ENCODE peak calls at places on chromosomes 4 and X, in six cellular contexts. One of them, this sample, is unnamed.

GRCh38 chr4:86482851-86483490 is 111.1 kb upstream of the PTPN13 start:
- DNase-seq in stimulated activated CD4-positive, alpha-beta T cell treated with anti-CD3 and anti-CD28 coated beads, Interleukin-4, amount 100 ng/mL, for 4 hours: no peak
- DNase-seq in neural crest cell: peak
- DNase-seq in cardiac septum: no peak
- DNase-seq in GM04504: no peak
- DNase-seq in GM20000: no peak
- DNase-seq in this sample: no peak

GRCh38 chr4:47863486-47863885 is 25.6 kb upstream of the CORIN start:
- DNase-seq in stimulated activated CD4-positive, alpha-beta T cell treated with anti-CD3 and anti-CD28 coated beads, Interleukin-4, amount 100 ng/mL, for 4 hours: no peak
- DNase-seq in neural crest cell: no peak
- DNase-seq in cardiac septum: no peak
- DNase-seq in GM04504: no peak
- DNase-seq in GM20000: no peak
- DNase-seq in this sample: no peak

GRCh38 chr4:106898621-106899230 is 137.4 kb downstream of the DKK2 start:
- DNase-seq in stimulated activated CD4-positive, alpha-beta T cell treated with anti-CD3 and anti-CD28 coated beads, Interleukin-4, amount 100 ng/mL, for 4 hours: no peak
- DNase-seq in neural crest cell: peak
- DNase-seq in cardiac septum: no peak
- DNase-seq in GM04504: peak
- DNase-seq in GM20000: peak
- DNase-seq in this sample: no peak

GRCh38 chr4:85543832-85544231 is 68.9 kb downstream of the ARHGAP24 start:
- DNase-seq in stimulated activated CD4-positive, alpha-beta T cell treated with anti-CD3 and anti-CD28 coated beads, Interleukin-4, amount 100 ng/mL, for 4 hours: no peak
- DNase-seq in neural crest cell: no peak
- DNase-seq in cardiac septum: no peak
- DNase-seq in GM04504: peak
- DNase-seq in GM20000: no peak
- DNase-seq in this sample: no peak

GRCh38 chrX:118773782-118774181 is 46.4 kb downstream of the IL13RA1 start:
- DNase-seq in stimulated activated CD4-positive, alpha-beta T cell treated with anti-CD3 and anti-CD28 coated beads, Interleukin-4, amount 100 ng/mL, for 4 hours: no peak
- DNase-seq in neural crest cell: no peak
- DNase-seq in cardiac septum: no peak
- DNase-seq in GM04504: no peak
- DNase-seq in GM20000: no peak
- DNase-seq in this sample: no peak

GRCh38 chr4:79917246-79917645 is 155.8 kb downstream of the ANTXR2 start:
- DNase-seq in stimulated activated CD4-positive, alpha-beta T cell treated with anti-CD3 and anti-CD28 coated beads, Interleukin-4, amount 100 ng/mL, for 4 hours: peak
- DNase-seq in neural crest cell: no peak
- DNase-seq in cardiac septum: no peak
- DNase-seq in GM04504: peak
- DNase-seq in GM20000: peak
- DNase-seq in this sample: no peak

GRCh38 chr4:20251796-20252655 is at the start of gene SLIT2:
- DNase-seq in stimulated activated CD4-positive, alpha-beta T cell treated with anti-CD3 and anti-CD28 coated beads, Interleukin-4, amount 100 ng/mL, for 4 hours: peak
- DNase-seq in neural crest cell: peak
- DNase-seq in cardiac septum: peak
- DNase-seq in GM04504: peak
- DNase-seq in GM20000: peak
- DNase-seq in this sample: peak

GRCh38 chr4:142402925-142403324 is 443.2 kb downstream of the INPP4B start:
- DNase-seq in stimulated activated CD4-positive, alpha-beta T cell treated with anti-CD3 and anti-CD28 coated beads, Interleukin-4, amount 100 ng/mL, for 4 hours: no peak
- DNase-seq in neural crest cell: no peak
- DNase-seq in cardiac septum: no peak
- DNase-seq in GM04504: no peak
- DNase-seq in GM20000: no peak
- DNase-seq in this sample: no peak

GRCh38 chrX:38558681-38559080 is 2.7 kb upstream of the TSPAN7 start:
- DNase-seq in stimulated activated CD4-positive, alpha-beta T cell treated with anti-CD3 and anti-CD28 coated beads, Interleukin-4, amount 100 ng/mL, for 4 hours: no peak
- DNase-seq in neural crest cell: no peak
- DNase-seq in cardiac septum: no peak
- DNase-seq in GM04504: no peak
- DNase-seq in GM20000: no peak
- DNase-seq in this sample: no peak

GRCh38 chr4:113437124-113437523 is 324.4 kb downstream of the CAMK2D start:
- DNase-seq in stimulated activated CD4-positive, alpha-beta T cell treated with anti-CD3 and anti-CD28 coated beads, Interleukin-4, amount 100 ng/mL, for 4 hours: no peak
- DNase-seq in neural crest cell: no peak
- DNase-seq in cardiac septum: no peak
- DNase-seq in GM04504: no peak
- DNase-seq in GM20000: no peak
- DNase-seq in this sample: no peak

GRCh38 chrX:84729809-84730208 is 227.6 kb upstream of the HDX start:
- DNase-seq in stimulated activated CD4-positive, alpha-beta T cell treated with anti-CD3 and anti-CD28 coated beads, Interleukin-4, amount 100 ng/mL, for 4 hours: no peak
- DNase-seq in neural crest cell: peak
- DNase-seq in cardiac septum: no peak
- DNase-seq in GM04504: peak
- DNase-seq in GM20000: peak
- DNase-seq in this sample: no peak

GRCh38 chrX:4805559-4805958 is 1092.1 kb upstream of the PRKX start:
- DNase-seq in stimulated activated CD4-positive, alpha-beta T cell treated with anti-CD3 and anti-CD28 coated beads, Interleukin-4, amount 100 ng/mL, for 4 hours: no peak
- DNase-seq in neural crest cell: no peak
- DNase-seq in cardiac septum: no peak
- DNase-seq in GM04504: no peak
- DNase-seq in GM20000: no peak
- DNase-seq in this sample: no peak

GRCh38 chr4:1285790-1286553 is 3.7 kb upstream of the MAEA start:
- DNase-seq in stimulated activated CD4-positive, alpha-beta T cell treated with anti-CD3 and anti-CD28 coated beads, Interleukin-4, amount 100 ng/mL, for 4 hours: no peak
- DNase-seq in neural crest cell: no peak
- DNase-seq in cardiac septum: no peak
- DNase-seq in GM04504: no peak
- DNase-seq in GM20000: peak
- DNase-seq in this sample: no peak

GRCh38 chr4:176790398-176790797 is 2.3 kb downstream of the VEGFC start:
- DNase-seq in stimulated activated CD4-positive, alpha-beta T cell treated with anti-CD3 and anti-CD28 coated beads, Interleukin-4, amount 100 ng/mL, for 4 hours: no peak
- DNase-seq in neural crest cell: no peak
- DNase-seq in cardiac septum: no peak
- DNase-seq in GM04504: no peak
- DNase-seq in GM20000: no peak
- DNase-seq in this sample: no peak

GRCh38 chrX:34624416-34624815 is 32.7 kb downstream of the TMEM47 start:
- DNase-seq in stimulated activated CD4-positive, alpha-beta T cell treated with anti-CD3 and anti-CD28 coated beads, Interleukin-4, amount 100 ng/mL, for 4 hours: no peak
- DNase-seq in neural crest cell: no peak
- DNase-seq in cardiac septum: no peak
- DNase-seq in GM04504: no peak
- DNase-seq in GM20000: no peak
- DNase-seq in this sample: no peak

GRCh38 chr4:186227221-186227620 is at the start of gene KLKB1:
- DNase-seq in stimulated activated CD4-positive, alpha-beta T cell treated with anti-CD3 and anti-CD28 coated beads, Interleukin-4, amount 100 ng/mL, for 4 hours: no peak
- DNase-seq in neural crest cell: no peak
- DNase-seq in cardiac septum: no peak
- DNase-seq in GM04504: no peak
- DNase-seq in GM20000: no peak
- DNase-seq in this sample: no peak

GRCh38 chr4:48968814-48969213 is 17.3 kb upstream of the CWH43 start:
- DNase-seq in stimulated activated CD4-positive, alpha-beta T cell treated with anti-CD3 and anti-CD28 coated beads, Interleukin-4, amount 100 ng/mL, for 4 hours: no peak
- DNase-seq in neural crest cell: no peak
- DNase-seq in cardiac septum: no peak
- DNase-seq in GM04504: peak
- DNase-seq in GM20000: no peak
- DNase-seq in this sample: no peak

GRCh38 chrX:9342581-9343051 is 122.2 kb upstream of the TBL1X start:
- DNase-seq in stimulated activated CD4-positive, alpha-beta T cell treated with anti-CD3 and anti-CD28 coated beads, Interleukin-4, amount 100 ng/mL, for 4 hours: peak
- DNase-seq in neural crest cell: peak
- DNase-seq in cardiac septum: peak
- DNase-seq in GM04504: peak
- DNase-seq in GM20000: no peak
- DNase-seq in this sample: peak

GRCh38 chrX:136141569-136141968 is 5.8 kb upstream of the FHL1 start:
- DNase-seq in stimulated activated CD4-positive, alpha-beta T cell treated with anti-CD3 and anti-CD28 coated beads, Interleukin-4, amount 100 ng/mL, for 4 hours: no peak
- DNase-seq in neural crest cell: no peak
- DNase-seq in cardiac septum: no peak
- DNase-seq in GM04504: no peak
- DNase-seq in GM20000: no peak
- DNase-seq in this sample: no peak

GRCh38 chr4:17055788-17056187 is 157.3 kb upstream of the LDB2 start:
- DNase-seq in stimulated activated CD4-positive, alpha-beta T cell treated with anti-CD3 and anti-CD28 coated beads, Interleukin-4, amount 100 ng/mL, for 4 hours: no peak
- DNase-seq in neural crest cell: no peak
- DNase-seq in cardiac septum: no peak
- DNase-seq in GM04504: peak
- DNase-seq in GM20000: no peak
- DNase-seq in this sample: no peak

GRCh38 chr4:20589436-20589835 is 110.8 kb upstream of the PACRGL start:
- DNase-seq in stimulated activated CD4-positive, alpha-beta T cell treated with anti-CD3 and anti-CD28 coated beads, Interleukin-4, amount 100 ng/mL, for 4 hours: no peak
- DNase-seq in neural crest cell: no peak
- DNase-seq in cardiac septum: no peak
- DNase-seq in GM04504: no peak
- DNase-seq in GM20000: no peak
- DNase-seq in this sample: no peak

GRCh38 chrX:103584606-103585005 is 709 bp upstream of the TCEAL4 start:
- DNase-seq in stimulated activated CD4-positive, alpha-beta T cell treated with anti-CD3 and anti-CD28 coated beads, Interleukin-4, amount 100 ng/mL, for 4 hours: no peak
- DNase-seq in neural crest cell: no peak
- DNase-seq in cardiac septum: no peak
- DNase-seq in GM04504: no peak
- DNase-seq in GM20000: no peak
- DNase-seq in this sample: no peak

GRCh38 chr4:176753049-176753448 is 39.7 kb downstream of the VEGFC start:
- DNase-seq in stimulated activated CD4-positive, alpha-beta T cell treated with anti-CD3 and anti-CD28 coated beads, Interleukin-4, amount 100 ng/mL, for 4 hours: no peak
- DNase-seq in neural crest cell: no peak
- DNase-seq in cardiac septum: no peak
- DNase-seq in GM04504: peak
- DNase-seq in GM20000: no peak
- DNase-seq in this sample: no peak

GRCh38 chrX:40108959-40109287 is 11.2 kb upstream of the BCOR start:
- DNase-seq in stimulated activated CD4-positive, alpha-beta T cell treated with anti-CD3 and anti-CD28 coated beads, Interleukin-4, amount 100 ng/mL, for 4 hours: peak
- DNase-seq in neural crest cell: no peak
- DNase-seq in cardiac septum: peak
- DNase-seq in GM04504: peak
- DNase-seq in GM20000: peak
- DNase-seq in this sample: peak

GRCh38 chrX:7927259-7928167 is at the start of gene PNPLA4:
- DNase-seq in stimulated activated CD4-positive, alpha-beta T cell treated with anti-CD3 and anti-CD28 coated beads, Interleukin-4, amount 100 ng/mL, for 4 hours: peak
- DNase-seq in neural crest cell: peak
- DNase-seq in cardiac septum: peak
- DNase-seq in GM04504: peak
- DNase-seq in GM20000: peak
- DNase-seq in this sample: peak

GRCh38 chr4:168852933-168853713 is 156.9 kb downstream of the CBR4 start:
- DNase-seq in stimulated activated CD4-positive, alpha-beta T cell treated with anti-CD3 and anti-CD28 coated beads, Interleukin-4, amount 100 ng/mL, for 4 hours: no peak
- DNase-seq in neural crest cell: no peak
- DNase-seq in cardiac septum: no peak
- DNase-seq in GM04504: no peak
- DNase-seq in GM20000: no peak
- DNase-seq in this sample: no peak

GRCh38 chrX:140672840-140673731 is 36.5 kb upstream of the LINC00632 start:
- DNase-seq in stimulated activated CD4-positive, alpha-beta T cell treated with anti-CD3 and anti-CD28 coated beads, Interleukin-4, amount 100 ng/mL, for 4 hours: no peak
- DNase-seq in neural crest cell: no peak
- DNase-seq in cardiac septum: no peak
- DNase-seq in GM04504: no peak
- DNase-seq in GM20000: no peak
- DNase-seq in this sample: no peak

GRCh38 chr4:32778938-32779337 is 2058.8 kb downstream of the PCDH7 start:
- DNase-seq in stimulated activated CD4-positive, alpha-beta T cell treated with anti-CD3 and anti-CD28 coated beads, Interleukin-4, amount 100 ng/mL, for 4 hours: no peak
- DNase-seq in neural crest cell: no peak
- DNase-seq in cardiac septum: no peak
- DNase-seq in GM04504: no peak
- DNase-seq in GM20000: no peak
- DNase-seq in this sample: no peak

GRCh38 chr4:86043755-86044592 is 315.9 kb downstream of the MAPK10 start:
- DNase-seq in stimulated activated CD4-positive, alpha-beta T cell treated with anti-CD3 and anti-CD28 coated beads, Interleukin-4, amount 100 ng/mL, for 4 hours: no peak
- DNase-seq in neural crest cell: peak
- DNase-seq in cardiac septum: no peak
- DNase-seq in GM04504: no peak
- DNase-seq in GM20000: peak
- DNase-seq in this sample: no peak

GRCh38 chr4:101597204-101597603 is 193.3 kb upstream of the BANK1 start:
- DNase-seq in stimulated activated CD4-positive, alpha-beta T cell treated with anti-CD3 and anti-CD28 coated beads, Interleukin-4, amount 100 ng/mL, for 4 hours: peak
- DNase-seq in neural crest cell: no peak
- DNase-seq in cardiac septum: no peak
- DNase-seq in GM04504: no peak
- DNase-seq in GM20000: peak
- DNase-seq in this sample: no peak

GRCh38 chrX:103628386-103629290 is at the start of gene TCEAL1:
- DNase-seq in stimulated activated CD4-positive, alpha-beta T cell treated with anti-CD3 and anti-CD28 coated beads, Interleukin-4, amount 100 ng/mL, for 4 hours: peak
- DNase-seq in neural crest cell: peak
- DNase-seq in cardiac septum: no peak
- DNase-seq in GM04504: no peak
- DNase-seq in GM20000: peak
- DNase-seq in this sample: peak

GRCh38 chr4:180550106-180550505 is 1693.1 kb upstream of the TENM3 start:
- DNase-seq in stimulated activated CD4-positive, alpha-beta T cell treated with anti-CD3 and anti-CD28 coated beads, Interleukin-4, amount 100 ng/mL, for 4 hours: no peak
- DNase-seq in neural crest cell: no peak
- DNase-seq in cardiac septum: no peak
- DNase-seq in GM04504: no peak
- DNase-seq in GM20000: no peak
- DNase-seq in this sample: no peak

GRCh38 chr4:76641758-76642157 is 206.7 kb downstream of the SHROOM3 start:
- DNase-seq in stimulated activated CD4-positive, alpha-beta T cell treated with anti-CD3 and anti-CD28 coated beads, Interleukin-4, amount 100 ng/mL, for 4 hours: no peak
- DNase-seq in neural crest cell: no peak
- DNase-seq in cardiac septum: no peak
- DNase-seq in GM04504: no peak
- DNase-seq in GM20000: no peak
- DNase-seq in this sample: no peak

GRCh38 chrX:119238557-119238956 is 2.5 kb downstream of the PGRMC1 start:
- DNase-seq in stimulated activated CD4-positive, alpha-beta T cell treated with anti-CD3 and anti-CD28 coated beads, Interleukin-4, amount 100 ng/mL, for 4 hours: no peak
- DNase-seq in neural crest cell: no peak
- DNase-seq in cardiac septum: no peak
- DNase-seq in GM04504: no peak
- DNase-seq in GM20000: no peak
- DNase-seq in this sample: no peak

GRCh38 chrX:21656587-21657317 is 1.4 kb downstream of the KLHL34 start:
- DNase-seq in stimulated activated CD4-positive, alpha-beta T cell treated with anti-CD3 and anti-CD28 coated beads, Interleukin-4, amount 100 ng/mL, for 4 hours: no peak
- DNase-seq in neural crest cell: no peak
- DNase-seq in cardiac septum: no peak
- DNase-seq in GM04504: no peak
- DNase-seq in GM20000: no peak
- DNase-seq in this sample: no peak